ENCODE peak calls at places on chromosomes 11 and 22, in nine cellular contexts. T, N, J, X, Q, V, B, H and F are unnamed samples. For H3K4me1, the result is how much of the 10 kb centered on the place peaks cover.

GRCh38 chr11:859394-860131 is 16.9 kb downstream of the TSPAN4 start:
- DNase-seq in T (peak), N (peak), J (no peak), X (peak), Q (no peak), V (peak), B (no peak), H (peak), F (peak)

GRCh38 chr22:38850941-38851849 is 7.4 kb upstream of the NPTXR start:
- DNase-seq in T (no peak), N (no peak), J (no peak), X (peak), Q (no peak), V (peak), B (no peak), H (no peak), F (no peak)

GRCh38 chr11:86158716-86159669 is 85.6 kb upstream of the EED start:
- DNase-seq in T (no peak), N (no peak), J (no peak), X (no peak), Q (no peak), V (no peak), B (no peak), H (no peak), F (no peak)

GRCh38 chr11:443542-444199 is 1.9 kb upstream of the ANO9 start:
- DNase-seq in T (no peak), N (no peak), J (no peak), X (peak), Q (no peak), V (peak), B (no peak), H (no peak), F (peak)

GRCh38 chr22:38740754-38741153 is 15.0 kb downstream of the SUN2 start:
- DNase-seq in T (no peak), N (no peak), J (no peak), X (no peak), Q (no peak), V (no peak), B (no peak), H (no peak), F (no peak)

GRCh38 chr11:73139476-73140198 is 2.5 kb downstream of the FCHSD2 start:
- DNase-seq in T (no peak), N (no peak), J (no peak), X (peak), Q (no peak), V (peak), B (no peak), H (no peak), F (no peak)

GRCh38 chr11:32173435-32173834 is 82.6 kb downstream of the RCN1 start:
- DNase-seq in T (peak), N (peak), J (peak), X (peak), Q (no peak), V (peak), B (peak), H (peak), F (peak)

GRCh38 chr11:34065505-34066203 is 14.1 kb downstream of the CAPRIN1 start:
- DNase-seq in T (no peak), N (no peak), J (no peak), X (peak), Q (peak), V (no peak), B (peak), H (no peak), F (no peak)

GRCh38 chr22:46777609-46777970 is 15.1 kb downstream of the TBC1D22A start:
- DNase-seq in T (no peak), N (no peak), J (no peak), X (no peak), Q (no peak), V (no peak), B (no peak), H (peak), F (no peak)

GRCh38 chr11:44382648-44383240 is 72.8 kb upstream of the ALX4 start:
- DNase-seq in T (no peak), N (no peak), J (no peak), X (no peak), Q (no peak), V (no peak), B (no peak), H (no peak), F (no peak)

GRCh38 chr11:132402056-132402684 is 1031.8 kb downstream of the NTM start:
- DNase-seq in T (peak), N (no peak), J (peak), X (peak), Q (no peak), V (peak), B (peak), H (no peak), F (no peak)

GRCh38 chr22:28799834-28800307 is 498 bp downstream of the XBP1 start:
- DNase-seq in T (peak), N (peak), J (peak), X (peak), Q (peak), V (peak), B (peak), H (peak), F (peak)

GRCh38 chr11:128701086-128701485 is 7.2 kb downstream of the FLI1 start:
- DNase-seq in T (no peak), N (no peak), J (no peak), X (peak), Q (no peak), V (no peak), B (peak), H (no peak), F (no peak)

GRCh38 chr11:120513436-120514315 is 2.1 kb downstream of the GRIK4 start:
- DNase-seq in T (no peak), N (no peak), J (no peak), X (no peak), Q (no peak), V (no peak), B (no peak), H (no peak), F (no peak)

GRCh38 chr11:65781152-65781961 is 581 bp upstream of the AP5B1 start:
- DNase-seq in T (peak), N (no peak), J (peak), X (no peak), Q (no peak), V (no peak), B (peak), H (no peak), F (peak)

GRCh38 chr11:111663820-111664219 is 61.6 kb downstream of the SIK2 start:
- DNase-seq in T (peak), N (no peak), J (no peak), X (no peak), Q (no peak), V (peak), B (no peak), H (peak), F (no peak)

GRCh38 chr11:35337136-35337918 is 82.0 kb downstream of the SLC1A2 start:
- DNase-seq in T (no peak), N (no peak), J (no peak), X (peak), Q (no peak), V (no peak), B (no peak), H (no peak), F (no peak)

GRCh38 chr22:18005201-18005926 is 19.0 kb downstream of the MICAL3 start:
- DNase-seq in T (no peak), N (no peak), J (no peak), X (no peak), Q (no peak), V (no peak), B (no peak), H (no peak), F (no peak)

GRCh38 chr22:46454910-46455269 is 82.5 kb downstream of the CELSR1 start:
- DNase-seq in T (no peak), N (no peak), J (no peak), X (peak), Q (no peak), V (no peak), B (no peak), H (no peak), F (no peak)

GRCh38 chr11:92854952-92855351 is 114.5 kb upstream of the MTNR1B start:
- DNase-seq in T (no peak), N (no peak), J (no peak), X (no peak), Q (no peak), V (no peak), B (no peak), H (no peak), F (no peak)

GRCh38 chr11:129184581-129184980 is 7.5 kb downstream of the ARHGAP32 start:
- DNase-seq in T (no peak), N (no peak), J (no peak), X (no peak), Q (no peak), V (no peak), B (no peak), H (no peak), F (no peak)

GRCh38 chr11:69944146-69944795 is 125.1 kb upstream of the FGF3 start:
- DNase-seq in T (no peak), N (no peak), J (no peak), X (no peak), Q (no peak), V (no peak), B (no peak), H (no peak), F (no peak)

GRCh38 chr11:17479284-17480214 is 2.9 kb upstream of the ABCC8 start:
- DNase-seq in T (no peak), N (no peak), J (peak), X (no peak), Q (no peak), V (peak), B (peak), H (peak), F (peak)

GRCh38 chr22:39946571-39947407 is 13.4 kb upstream of the TMA7B start:
- DNase-seq in T (no peak), N (no peak), J (no peak), X (no peak), Q (no peak), V (no peak), B (peak), H (no peak), F (no peak)

GRCh38 chr11:794766-795637 is 3.1 kb downstream of the SLC25A22 start:
- DNase-seq in T (no peak), N (no peak), J (no peak), X (no peak), Q (no peak), V (peak), B (no peak), H (peak), F (peak)

GRCh38 chr11:80898910-80899309 is 1458.1 kb upstream of the TENM4 start:
- DNase-seq in T (no peak), N (no peak), J (no peak), X (no peak), Q (no peak), V (no peak), B (no peak), H (no peak), F (no peak)

GRCh38 chr11:99019676-99020075 is 1.1 kb upstream of the CNTN5 start:
- DNase-seq in T (no peak), N (no peak), J (no peak), X (no peak), Q (no peak), V (no peak), B (no peak), H (no peak), F (no peak)

GRCh38 chr11:41031571-41032060 is 427.8 kb downstream of the LRRC4C start:
- DNase-seq in T (no peak), N (no peak), J (no peak), X (no peak), Q (no peak), V (no peak), B (no peak), H (no peak), F (no peak)

GRCh38 chr11:125591659-125592304 is 870 bp upstream of the STT3A start:
- DNase-seq in T (peak), N (peak), J (no peak), X (peak), Q (no peak), V (peak), B (no peak), H (peak), F (peak)

DNA sequence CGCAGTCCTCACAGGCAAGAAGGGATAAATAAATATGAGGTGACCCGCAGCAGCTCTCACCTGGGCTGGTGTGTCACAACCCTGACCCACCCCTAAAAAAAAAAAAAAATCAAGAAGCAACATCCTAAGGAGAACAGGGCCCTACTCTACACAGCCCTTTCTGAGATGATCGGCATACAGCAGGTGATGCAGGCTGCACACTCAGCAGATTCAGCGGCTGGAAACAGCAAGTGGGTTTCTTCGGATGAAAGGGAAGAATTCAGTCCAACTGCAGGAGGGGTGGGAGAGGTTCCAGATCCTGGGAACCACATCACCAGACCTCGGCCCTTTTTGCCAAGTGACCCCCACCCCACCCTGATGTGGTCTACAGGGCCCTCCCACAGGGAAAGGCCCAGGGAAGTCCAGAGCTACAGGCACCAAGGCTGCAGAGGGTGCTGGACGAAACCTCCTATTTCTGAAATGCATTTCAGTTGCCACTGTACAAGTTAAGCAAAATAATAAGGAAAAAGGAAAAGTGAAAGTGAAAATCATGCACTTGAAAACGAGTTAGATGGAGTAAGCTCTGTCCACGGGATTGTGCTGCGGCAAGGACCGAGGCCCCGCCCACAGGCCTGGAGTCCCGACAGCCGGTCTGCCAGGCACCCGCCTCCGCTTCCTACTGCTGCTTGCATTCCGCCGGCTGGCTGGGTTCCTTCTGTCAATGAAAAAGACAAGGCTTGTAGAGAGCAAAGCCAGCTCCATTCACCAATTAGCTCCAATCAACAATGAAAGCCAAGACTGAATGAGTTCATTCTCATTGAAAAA is 15.9 kb upstream of the PHLDA2 start:
- DNase-seq in T (peak), N (peak), J (peak), X (peak), Q (no peak), V (peak), B (peak), H (peak), F (peak)
- H3K4me1 ChIP-seq in T (under half), N (under half), J (under half), X (under half), Q (under half), V (under half), B (under half), H (under half), F (under half)

DNA sequence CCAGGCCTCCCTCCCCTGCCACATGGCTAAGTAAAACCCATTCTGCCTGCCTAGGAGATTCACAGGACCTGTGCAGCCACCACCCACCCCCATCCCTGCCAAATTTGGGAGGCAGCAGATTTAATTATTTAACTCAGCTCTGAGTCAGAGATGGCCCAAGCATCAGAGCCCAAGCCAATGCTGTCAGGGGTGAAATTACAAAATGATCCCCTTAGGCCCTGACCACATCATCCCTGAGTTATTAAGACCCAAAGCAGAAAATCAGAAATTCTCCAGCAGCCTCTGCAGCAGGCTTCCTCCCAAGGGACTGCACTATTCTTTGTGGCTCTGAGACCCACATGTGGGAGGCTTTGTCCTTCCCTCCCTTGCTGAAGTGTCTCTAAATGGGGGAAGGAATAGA is 52.8 kb upstream of the RRAS2 start:
- DNase-seq in T (no peak), N (no peak), J (no peak), X (peak), Q (no peak), V (no peak), B (peak), H (no peak), F (peak)
- H3K27ac ChIP-seq in T (no peak), N (no peak), J (no peak), X (peak), Q (no peak), V (no peak), B (no peak), H (no peak), F (no peak)

GRCh38 chr22:33300165-33300564 is 242.0 kb upstream of the SYN3 start:
- DNase-seq in T (no peak), N (no peak), J (no peak), X (no peak), Q (no peak), V (no peak), B (no peak), H (no peak), F (no peak)
- H3K4me3 ChIP-seq in T (no peak), N (no peak), J (no peak), X (no peak), Q (no peak), V (no peak), B (no peak), H (no peak), F (no peak)

GRCh38 chr22:49100764-49101163 is 726.9 kb downstream of the BRD1 start:
- DNase-seq in T (no peak), N (no peak), J (no peak), X (no peak), Q (no peak), V (no peak), B (no peak), H (no peak), F (no peak)

GRCh38 chr22:49099496-49100124 is 728.1 kb downstream of the BRD1 start:
- DNase-seq in T (no peak), N (no peak), J (no peak), X (no peak), Q (no peak), V (no peak), B (no peak), H (no peak), F (no peak)

GRCh38 chr22:49101225-49101624 is 726.4 kb downstream of the BRD1 start:
- DNase-seq in T (no peak), N (no peak), J (no peak), X (no peak), Q (no peak), V (no peak), B (no peak), H (no peak), F (no peak)

GRCh38 chr22:49099089-49099488 is 728.6 kb downstream of the BRD1 start:
- DNase-seq in T (no peak), N (no peak), J (no peak), X (no peak), Q (no peak), V (no peak), B (no peak), H (no peak), F (no peak)

DNA sequence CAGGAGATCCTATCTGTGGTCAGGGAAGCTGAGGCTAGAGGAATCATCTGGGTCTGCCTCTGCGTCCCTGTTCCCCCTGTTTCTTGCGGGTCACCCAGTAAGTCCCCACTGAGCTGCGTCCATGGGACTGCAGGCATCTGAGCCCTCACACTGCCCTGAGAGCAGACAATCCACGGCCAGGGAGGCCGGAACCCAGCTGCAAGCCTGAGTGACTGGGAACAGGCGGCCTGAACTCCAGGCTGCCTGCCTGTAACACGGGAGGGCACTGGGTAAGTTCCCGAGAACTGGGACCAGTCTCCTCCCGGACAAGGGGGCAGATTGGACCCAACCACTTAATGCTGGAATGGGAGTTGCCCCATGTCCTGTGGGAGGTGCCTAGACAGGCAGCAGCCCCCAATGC is 727.4 kb downstream of the BRD1 start:
- DNase-seq in T (no peak), N (no peak), J (no peak), X (no peak), Q (no peak), V (no peak), B (no peak), H (no peak), F (no peak)
- H3K4me1 ChIP-seq in T (under half), N (under half), J (under half), X (under half), Q (under half), V (under half), B (under half), H (under half), F (under half)

GRCh38 chr11:12161603-12162350 is 51.4 kb downstream of the MICAL2 start:
- DNase-seq in T (no peak), N (peak), J (no peak), X (no peak), Q (no peak), V (no peak), B (peak), H (no peak), F (no peak)
- H3K27ac ChIP-seq in T (no peak), N (no peak), J (no peak), X (peak), Q (no peak), V (no peak), B (no peak), H (peak), F (peak)

GRCh38 chr11:67482275-67482735 is 521 bp upstream of the AIP start:
- DNase-seq in T (no peak), N (peak), J (no peak), X (no peak), Q (no peak), V (no peak), B (no peak), H (no peak), F (peak)
- H3K4me3 ChIP-seq in T (peak), N (peak), J (peak), X (peak), Q (peak), V (peak), B (peak), H (peak), F (peak)

GRCh38 chr11:119371067-119371601 is 10.4 kb downstream of the USP2 start:
- DNase-seq in T (no peak), N (no peak), J (no peak), X (no peak), Q (no peak), V (no peak), B (no peak), H (no peak), F (no peak)

GRCh38 chr11:119371778-119372182 is 9.7 kb downstream of the USP2 start:
- DNase-seq in T (peak), N (no peak), J (no peak), X (no peak), Q (no peak), V (peak), B (peak), H (no peak), F (no peak)

GRCh38 chr11:119372260-119373058 is 9.0 kb downstream of the USP2 start:
- DNase-seq in T (no peak), N (no peak), J (no peak), X (no peak), Q (no peak), V (no peak), B (peak), H (no peak), F (no peak)

GRCh38 chr11:119369035-119369925 is 12.2 kb downstream of the USP2 start:
- DNase-seq in T (no peak), N (no peak), J (no peak), X (no peak), Q (no peak), V (peak), B (no peak), H (no peak), F (peak)

GRCh38 chr11:119370486-119371046 is 10.9 kb downstream of the USP2 start:
- DNase-seq in T (peak), N (no peak), J (no peak), X (no peak), Q (peak), V (peak), B (peak), H (no peak), F (peak)
- H3K4me1 ChIP-seq in T (under half), N (under half), J (under half), X (under half), Q (under half), V (under half), B (under half), H (half or more), F (under half)